ENCODE peak calls at places on chromosomes 7 and 10, in four cellular contexts. N is HEK293T, Q is HFFc6, T is lower lobe of right lung. X is an unnamed sample.

GRCh38 chr10:124366343-124366742 is 52.4 kb downstream of the OAT start:
- DNase-seq in N (no peak), T (no peak), Q (no peak), X (no peak)

GRCh38 chr10:29584436-29584835 is 50.3 kb downstream of the SVIL start:
- DNase-seq in Q (no peak), T (no peak), N (no peak), X (no peak)

GRCh38 chr10:56605043-56605442 is 244.0 kb upstream of the ZWINT start:
- DNase-seq in N (no peak), Q (no peak), T (no peak), X (no peak)

GRCh38 chr10:21169271-21169670 is 272.2 kb upstream of the NEBL start:
- DNase-seq in N (peak), Q (no peak), T (no peak), X (no peak)

GRCh38 chr10:14560274-14560673 is 214.4 kb downstream of the FAM107B start:
- DNase-seq in T (peak), N (no peak), Q (peak), X (no peak)

GRCh38 chr10:58278962-58279307 is 10.0 kb downstream of the CISD1 start:
- DNase-seq in T (no peak), Q (no peak), N (no peak), X (no peak)

GRCh38 chr7:80941206-80941758 is 22.4 kb upstream of the SEMA3C start:
- DNase-seq in N (no peak), T (no peak), Q (peak), X (no peak)

GRCh38 chr10:102003541-102003940 is 52.4 kb downstream of the ARMH3 start:
- DNase-seq in T (no peak), N (no peak), Q (no peak), X (no peak)

GRCh38 chr10:82089327-82089726 is 214.3 kb downstream of the NRG3 start:
- DNase-seq in N (no peak), Q (no peak), T (no peak), X (no peak)

GRCh38 chr10:7477538-7478334 is 66.9 kb upstream of the SFMBT2 start:
- DNase-seq in Q (no peak), N (no peak), T (no peak), X (no peak)

GRCh38 chr10:116296358-116296757 is 23.4 kb upstream of the GFRA1 start:
- DNase-seq in N (no peak), Q (peak), T (no peak), X (no peak)

GRCh38 chr10:35271086-35271834 is 65.0 kb upstream of the CCNY start:
- DNase-seq in Q (no peak), T (no peak), N (no peak), X (no peak)

GRCh38 chr7:44959956-44960640 is 18.7 kb downstream of the MYO1G start:
- DNase-seq in Q (no peak), N (no peak), T (no peak), X (no peak)

X was measured in GM10248.